ENCODE peak calls at places on chromosomes 7 and 10, in five cellular contexts. V is stimulated activated CD4-positive, alpha-beta T cell treated with anti-CD3 and anti-CD28 coated beads, Interleukin-1b, Interleukin-23, amount 100 ng/mL, for 4 hours; H is C1 segment of cervical spinal cord; G is GDM1; L is lower leg skin. O is an unnamed sample.

GRCh38 chr10:37734971-37735370 is 122.4 kb downstream of the ZNF248 start:
- DNase-seq in V (no peak), H (no peak), G (no peak), L (no peak), O (no peak)

GRCh38 chr10:4326647-4327046 is 499.4 kb upstream of the AKR1E2 start:
- DNase-seq in V (no peak), H (no peak), G (no peak), L (no peak), O (no peak)

GRCh38 chr7:25851332-25852248 is 300.4 kb upstream of the NFE2L3 start:
- DNase-seq in V (peak), H (peak), G (peak), L (peak), O (peak)

GRCh38 chr10:68153473-68154210 is 44.4 kb downstream of the MYPN start:
- DNase-seq in V (no peak), H (no peak), G (no peak), L (peak), O (no peak)

GRCh38 chr7:96178581-96178980 is 143.3 kb downstream of the SLC25A13 start:
- DNase-seq in V (no peak), H (no peak), G (no peak), L (no peak), O (no peak)

GRCh38 chr7:27031289-27032172 is 64.3 kb downstream of the HOXA1 start:
- DNase-seq in V (no peak), H (no peak), G (no peak), L (no peak), O (no peak)

GRCh38 chr10:43076876-43077420 is at the start of gene RET:
- DNase-seq in V (no peak), H (no peak), G (no peak), L (no peak), O (no peak)

GRCh38 chr10:128070721-128071416 is 55.4 kb downstream of the MKI67 start:
- DNase-seq in V (no peak), H (no peak), G (no peak), L (no peak), O (no peak)

GRCh38 chr10:48194830-48195229 is 79.7 kb downstream of the FRMPD2 start:
- DNase-seq in V (no peak), H (no peak), G (no peak), L (no peak), O (no peak)

GRCh38 chr10:75461672-75462649 is 30.5 kb downstream of the LRMDA start:
- DNase-seq in V (no peak), H (no peak), G (no peak), L (no peak), O (no peak)

GRCh38 chr10:15201589-15202300 is 33.3 kb upstream of the NMT2 start:
- DNase-seq in V (no peak), H (no peak), G (no peak), L (no peak), O (no peak)

GRCh38 chr10:42940487-42941157 is 136.2 kb upstream of the RET start:
- DNase-seq in V (no peak), H (no peak), G (no peak), L (no peak), O (peak)

GRCh38 chr10:101536800-101537199 is 51.3 kb downstream of the POLL start:
- DNase-seq in V (no peak), H (no peak), G (no peak), L (no peak), O (no peak)

GRCh38 chr10:124740374-124741280 is 3.6 kb downstream of the FAM53B start:
- DNase-seq in V (no peak), H (no peak), G (peak), L (no peak), O (no peak)

GRCh38 chr10:97760461-97761257 is 11.1 kb downstream of the SFRP5 start:
- DNase-seq in V (no peak), H (no peak), G (no peak), L (no peak), O (no peak)

GRCh38 chr7:92366730-92367129 is 80.6 kb upstream of the GATAD1 start:
- DNase-seq in V (no peak), H (no peak), G (no peak), L (no peak), O (no peak)

GRCh38 chr10:58457761-58458616 is 54.7 kb upstream of the BICC1 start:
- DNase-seq in V (no peak), H (no peak), G (no peak), L (peak), O (peak)

GRCh38 chr10:69864321-69864720 is 62.6 kb downstream of the COL13A1 start:
- DNase-seq in V (no peak), H (no peak), G (no peak), L (no peak), O (no peak)

GRCh38 chr7:86667732-86668131 is 24.0 kb downstream of the GRM3 start:
- DNase-seq in V (no peak), H (no peak), G (no peak), L (no peak), O (no peak)

GRCh38 chr7:151930695-151931094 is 25.6 kb upstream of the GALNTL5 start:
- DNase-seq in V (no peak), H (no peak), G (no peak), L (no peak), O (no peak)

GRCh38 chr7:137453356-137453755 is 109.8 kb upstream of the PTN start:
- DNase-seq in V (no peak), H (no peak), G (no peak), L (no peak), O (no peak)

GRCh38 chr10:43284341-43284910 is 17.6 kb upstream of the RASGEF1A start:
- DNase-seq in V (no peak), H (no peak), G (no peak), L (no peak), O (no peak)

GRCh38 chr7:117781707-117782106 is 91.5 kb downstream of the CTTNBP2 start:
- DNase-seq in V (no peak), H (no peak), G (no peak), L (no peak), O (no peak)

GRCh38 chr7:22885824-22886255 is 63.2 kb upstream of the TOMM7 start:
- DNase-seq in V (peak), H (no peak), G (no peak), L (no peak), O (no peak)

GRCh38 chr10:98879486-98879885 is 356.2 kb downstream of the HPSE2 start:
- DNase-seq in V (no peak), H (no peak), G (no peak), L (no peak), O (no peak)

GRCh38 chr7:80721880-80722595 is 83.6 kb downstream of the CD36 start:
- DNase-seq in V (no peak), H (no peak), G (no peak), L (peak), O (no peak)

O was measured in breast epithelium.